ENCODE peak calls at places on chromosome 15, in nine cellular contexts. Z is GM23338, A is heart left ventricle, P is suprapubic skin, X is DND-41, Q is BJ, E is uterus, B is adipocyte, Y is transverse colon. N is an unnamed sample.

GRCh38 chr15:57472861-57473260 is 96.6 kb downstream of the CGNL1 start:
- DNase-seq in X (no peak), A (no peak), B (peak; percentile 15), P (no peak), Z (no peak), Y (no peak), Q (peak; percentile 55), E (no peak), N (no peak)

GRCh38 chr15:66848116-66848515 is 146.1 kb downstream of the SMAD6 start:
- DNase-seq in P (no peak), Y (peak; percentile 1), Q (no peak), Z (no peak), X (no peak), E (no peak), B (no peak), A (no peak), N (no peak)

GRCh38 chr15:63940956-63941620 is 105.2 kb downstream of the DAPK2 start:
- DNase-seq in X (no peak), Z (no peak), Q (no peak), E (no peak), P (no peak), Y (no peak), A (peak; percentile 42), B (no peak), N (no peak)

GRCh38 chr15:68877626-68878025 is 52.7 kb upstream of the SPESP1 start:
- DNase-seq in Y (no peak), P (no peak), A (no peak), Z (no peak), Q (no peak), B (no peak), E (no peak), X (no peak), N (no peak)

GRCh38 chr15:70262591-70263274 is 165.0 kb upstream of the TLE3 start:
- DNase-seq in P (no peak), Q (no peak), Z (no peak), B (no peak), E (no peak), Y (no peak), A (no peak), X (no peak), N (no peak)

GRCh38 chr15:80818996-80819395 is 39.8 kb downstream of the CEMIP start:
- DNase-seq in Y (no peak), X (no peak), A (no peak), Z (no peak), Q (no peak), B (no peak), P (no peak), E (no peak), N (no peak)

GRCh38 chr15:55873024-55873745 is 120.2 kb downstream of the NEDD4 start:
- DNase-seq in B (peak; percentile 30), Q (no peak), Z (no peak), A (no peak), X (no peak), P (no peak), E (no peak), Y (no peak), N (no peak)

GRCh38 chr15:92391640-92392039 is 2.0 kb upstream of the ST8SIA2 start:
- DNase-seq in Y (no peak), B (no peak), Q (no peak), E (no peak), P (no peak), A (no peak), X (peak; percentile 11), Z (peak; percentile 76), N (peak; percentile 32)

GRCh38 chr15:72491768-72492167 is 17.6 kb downstream of the ARIH1 start:
- DNase-seq in Z (no peak), Q (no peak), Y (no peak), P (no peak), A (no peak), B (peak; percentile 54), E (no peak), X (no peak), N (no peak)

GRCh38 chr15:56469484-56469883 is 4.5 kb upstream of the MNS1 start:
- DNase-seq in Z (no peak), B (no peak), P (no peak), Y (no peak), Q (no peak), E (no peak), X (no peak), A (no peak), N (no peak)

GRCh38 chr15:33467816-33468163 is 157.0 kb downstream of the RYR3 start:
- DNase-seq in X (no peak), E (no peak), Q (no peak), Y (no peak), P (no peak), Z (no peak), A (no peak), B (no peak), N (no peak)

GRCh38 chr15:89652131-89652530 is 3.1 kb downstream of the KIF7 start:
- DNase-seq in P (peak; percentile 26), Q (no peak), Z (no peak), Y (no peak), X (no peak), E (no peak), B (no peak), A (no peak), N (no peak)

GRCh38 chr15:101250931-101251829 is 668 bp downstream of the CHSY1 start:
- DNase-seq in P (peak; percentile 79), A (peak; percentile 55), Z (peak; percentile 87), B (peak; percentile 78), X (peak; percentile 23), Y (no peak), E (no peak), Q (no peak), N (no peak)

GRCh38 chr15:40367038-40367672 is 9.1 kb downstream of the DISP2 start:
- DNase-seq in X (no peak), A (peak; percentile 95), Q (no peak), B (no peak), E (no peak), Z (no peak), P (peak; percentile 61), Y (peak; percentile 43), N (no peak)

GRCh38 chr15:40369971-40370370 is 12.0 kb downstream of the DISP2 start:
- DNase-seq in P (no peak), Y (no peak), B (no peak), Q (no peak), X (no peak), E (no peak), A (no peak), Z (no peak), N (no peak)

GRCh38 chr15:40367673-40368611 is 9.9 kb downstream of the DISP2 start:
- DNase-seq in Y (peak; percentile 91), X (peak; percentile 87), E (peak; percentile 72), A (peak; percentile 89), Z (peak; percentile 96), Q (no peak), B (peak; percentile 95), P (peak; percentile 83), N (peak; percentile 87)

GRCh38 chr15:40368701-40369473 is 10.9 kb downstream of the DISP2 start:
- DNase-seq in X (no peak), B (no peak), Z (no peak), Y (no peak), E (no peak), Q (no peak), A (no peak), P (no peak), N (no peak)

GRCh38 chr15:40369474-40369869 is 11.5 kb downstream of the DISP2 start:
- DNase-seq in Y (no peak), A (no peak), B (no peak), X (no peak), Z (no peak), Q (no peak), P (no peak), E (no peak), N (no peak)
- H3K4me3 ChIP-seq in Y (no peak overlapping the region), A (no peak overlapping the region), B (no peak overlapping the region), X (no peak overlapping the region), Z (no peak overlapping the region), Q (no peak overlapping the region), P (no peak overlapping the region), E (no peak overlapping the region), N (no peak overlapping the region)

GRCh38 chr15:76340198-76340801 is 3.7 kb downstream of the ISL2 start:
- DNase-seq in Q (no peak), Z (peak; percentile 42), X (no peak), B (peak; percentile 37), A (no peak), P (no peak), Y (peak; percentile 28), E (no peak), N (no peak)

GRCh38 chr15:76339302-76340197 is 3.0 kb downstream of the ISL2 start:
- DNase-seq in E (no peak), P (no peak), Z (peak; percentile 60), Y (peak; percentile 23), Q (no peak), B (peak; percentile 60), A (no peak), X (no peak), N (no peak)

GRCh38 chr15:76342046-76342381 is 5.4 kb downstream of the ISL2 start:
- DNase-seq in A (no peak), X (no peak), Z (no peak), Y (no peak), Q (no peak), P (no peak), E (no peak), B (peak; percentile 21), N (no peak)

GRCh38 chr15:76341366-76342045 is 4.9 kb downstream of the ISL2 start:
- DNase-seq in Q (no peak), Z (peak; percentile 42), P (no peak), X (no peak), B (peak; percentile 16), E (no peak), Y (peak; percentile 43), A (no peak), N (no peak)

GRCh38 chr15:76340802-76341365 is 4.3 kb downstream of the ISL2 start:
- DNase-seq in E (no peak), Q (no peak), Z (peak; percentile 78), P (no peak), X (no peak), A (no peak), B (peak; percentile 21), Y (peak; percentile 62), N (no peak)
- H3K4me3 ChIP-seq in E (no peak overlapping the region), Q (peak overlapping the region; percentile 74), Z (peak overlapping the region; percentile 50), P (peak overlapping the region; percentile 46), X (no peak overlapping the region), A (peak overlapping the region; percentile 61), B (peak overlapping the region; percentile 67), Y (no peak overlapping the region), N (no peak overlapping the region)

GRCh38 chr15:52078197-52078875 is 34.2 kb downstream of the BCL2L10 start:
- DNase-seq in Z (no peak), B (no peak), A (no peak), Q (no peak), P (no peak), Y (no peak), X (no peak), E (no peak), N (no peak)
- H3K4me3 ChIP-seq in Z (no peak overlapping the region), B (no peak overlapping the region), A (no peak overlapping the region), Q (no peak overlapping the region), P (no peak overlapping the region), Y (no peak overlapping the region), X (no peak overlapping the region), E (no peak overlapping the region), N (no peak overlapping the region)

GRCh38 chr15:43920201-43920600 is 93.4 kb downstream of the WDR76 start:
- DNase-seq in X (no peak), Y (no peak), E (no peak), P (no peak), Z (no peak), Q (no peak), B (no peak), A (no peak), N (no peak)
- H3K4me3 ChIP-seq in X (no peak overlapping the region), Y (no peak overlapping the region), E (no peak overlapping the region), P (no peak overlapping the region), Z (no peak overlapping the region), Q (no peak overlapping the region), B (no peak overlapping the region), A (no peak overlapping the region), N (no peak overlapping the region)

GRCh38 chr15:40072216-40072990 is 33.4 kb upstream of the SRP14 start:
- DNase-seq in Y (no peak), B (no peak), A (peak; percentile 67), Z (peak; percentile 45), X (no peak), Q (no peak), E (no peak), P (no peak), N (no peak)
- H3K4me3 ChIP-seq in Y (no peak overlapping the region), B (no peak overlapping the region), A (no peak overlapping the region), Z (no peak overlapping the region), X (no peak overlapping the region), Q (no peak overlapping the region), E (no peak overlapping the region), P (no peak overlapping the region), N (no peak overlapping the region)

N was measured in Jurkat, Clone E6-1.